ENCODE peak calls at places on chromosomes 13 and 19, in four cellular contexts. B, Z, X and U are unnamed samples.

GRCh38 chr19:40347476-40348124 is 597 bp downstream of the C19orf47 start:
- DNase-seq in X (no peak), Z (no peak), B (no peak), U (no peak)

GRCh38 chr19:32017341-32017948 is 328.0 kb upstream of the ZNF507 start:
- DNase-seq in Z (no peak), X (no peak), B (no peak), U (no peak)

GRCh38 chr19:38726284-38726673 is 18.0 kb downstream of the CAPN12 start:
- DNase-seq in X (no peak), B (no peak), Z (no peak), U (peak; percentile 23)

GRCh38 chr19:44912854-44913253 is 1.6 kb upstream of the APOC1 start:
- DNase-seq in Z (no peak), X (no peak), B (no peak), U (peak; percentile 36)

GRCh38 chr13:105655046-105655445 is 880.4 kb downstream of the EFNB2 start:
- DNase-seq in Z (no peak), B (no peak), X (no peak), U (no peak)

GRCh38 chr13:114339779-114340534 is 25.7 kb downstream of the CHAMP1 start:
- DNase-seq in Z (no peak), X (peak; percentile 59), B (no peak), U (no peak)

GRCh38 chr19:35107541-35107939 is 8.1 kb upstream of the FXYD3 start:
- DNase-seq in X (peak; percentile 62), Z (no peak), B (no peak), U (peak; percentile 78)

GRCh38 chr13:21225841-21226581 is 49.6 kb downstream of the MRPL57 start:
- DNase-seq in Z (no peak), X (no peak), B (no peak), U (no peak)

GRCh38 chr13:100675660-100676129 is 1.1 kb upstream of the TMTC4 start:
- DNase-seq in X (no peak), Z (no peak), B (no peak), U (no peak)

GRCh38 chr13:26914148-26914547 is 153.6 kb upstream of the GPR12 start:
- DNase-seq in X (no peak), B (no peak), Z (no peak), U (no peak)

GRCh38 chr19:47494211-47494547 is 10.2 kb upstream of the KPTN start:
- DNase-seq in Z (no peak), X (no peak), B (no peak), U (no peak)

GRCh38 chr19:54470276-54470887 is 2.7 kb downstream of the CDC42EP5 start:
- DNase-seq in B (no peak), Z (no peak), X (no peak), U (no peak)

GRCh38 chr13:114235697-114236096 is 1.0 kb downstream of the CDC16 start:
- DNase-seq in Z (no peak), X (peak; percentile 26), B (no peak), U (no peak)

GRCh38 chr13:101529419-101529818 is 76.9 kb downstream of the ITGBL1 start:
- DNase-seq in B (no peak), X (no peak), Z (no peak), U (no peak)

GRCh38 chr19:38648789-38649304 is 1.4 kb downstream of the ACTN4 start:
- DNase-seq in B (no peak), X (peak; percentile 31), Z (no peak), U (no peak)

GRCh38 chr13:94464771-94465170 is 14.7 kb downstream of the DCT start:
- DNase-seq in B (no peak), X (no peak), Z (no peak), U (no peak)

GRCh38 chr13:77838271-77838670 is 80.4 kb downstream of the EDNRB start:
- DNase-seq in Z (no peak), X (no peak), B (no peak), U (no peak)

GRCh38 chr13:106589716-106590115 is 21.8 kb upstream of the ARGLU1 start:
- DNase-seq in Z (no peak), X (no peak), B (no peak), U (no peak)

GRCh38 chr13:100650321-100650720 is 24.3 kb downstream of the TMTC4 start:
- DNase-seq in B (no peak), Z (no peak), X (no peak), U (no peak)

GRCh38 chr19:46985532-46986415 is 33.9 kb upstream of the NPAS1 start:
- DNase-seq in B (no peak), X (no peak), Z (no peak), U (no peak)

GRCh38 chr13:48078251-48078656 is 16.6 kb downstream of the MED4 start:
- DNase-seq in Z (no peak), X (peak; percentile 6), B (no peak), U (no peak)

GRCh38 chr19:46297700-46298476 is 1.0 kb downstream of the HIF3A start:
- DNase-seq in Z (no peak), B (no peak), X (peak; percentile 43), U (peak; percentile 69)

GRCh38 chr19:52600639-52601024 is 30.5 kb downstream of the ZNF701 start:
- DNase-seq in Z (no peak), X (peak; percentile 78), B (no peak), U (no peak)

GRCh38 chr19:52599241-52599640 is 29.2 kb downstream of the ZNF701 start:
- DNase-seq in X (no peak), B (no peak), Z (no peak), U (no peak)

GRCh38 chr19:52603558-52604207 is 33.6 kb downstream of the ZNF701 start:
- DNase-seq in X (no peak), Z (no peak), B (no peak), U (no peak)

GRCh38 chr19:52602931-52603330 is 32.8 kb downstream of the ZNF701 start:
- DNase-seq in Z (no peak), B (no peak), X (no peak), U (no peak)

DNA sequence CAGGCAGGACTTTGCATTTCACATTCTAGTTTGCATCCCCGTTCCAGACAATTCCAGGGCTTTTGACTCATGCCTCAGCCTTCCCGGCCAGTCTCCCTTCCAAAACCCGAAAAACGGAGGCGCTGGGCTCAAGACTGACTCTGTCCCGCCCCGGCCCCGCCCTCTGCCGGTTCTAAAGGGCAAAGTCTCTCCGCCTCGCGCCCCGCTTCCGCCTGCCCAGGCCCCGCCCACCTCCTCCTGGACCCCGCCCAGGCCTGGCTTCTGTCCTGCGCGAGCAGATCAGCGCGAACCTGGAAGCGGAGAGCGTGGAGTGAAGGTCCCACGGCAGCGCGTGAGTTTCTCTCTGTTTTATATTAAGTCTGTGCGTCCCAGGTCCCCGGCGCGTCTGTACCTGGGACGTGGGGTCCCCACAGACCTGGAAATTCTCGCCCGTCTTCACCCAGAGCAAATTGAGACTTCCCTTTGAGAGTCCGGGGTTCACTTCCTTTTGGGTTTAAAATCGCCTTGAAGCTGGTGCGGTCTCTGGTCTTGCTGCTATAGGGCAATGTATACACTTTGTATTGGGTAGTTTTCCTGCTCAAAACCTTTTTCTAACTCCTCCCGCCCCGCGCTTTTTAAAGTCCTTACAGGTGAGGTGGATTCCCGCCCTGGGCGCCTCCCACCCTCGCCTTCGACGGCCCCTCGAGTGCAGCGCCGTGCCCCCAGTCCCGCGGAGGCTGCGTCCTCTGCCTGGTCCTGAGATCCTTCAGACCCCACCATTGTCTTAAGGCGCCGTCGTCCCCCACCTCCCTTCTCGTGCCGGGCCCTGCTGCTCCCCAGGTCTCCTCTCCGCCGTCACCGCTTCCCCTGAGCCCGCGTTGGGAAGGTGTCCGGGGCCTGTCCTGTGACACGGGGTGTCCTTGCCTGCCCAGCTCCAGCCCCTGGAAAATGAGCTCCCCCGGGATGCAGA is 31.2 kb downstream of the ZNF701 start:
- DNase-seq in X (peak; percentile 99), B (peak; percentile 94), Z (peak; percentile 97), U (peak; percentile 88)
- TF ChIP-seq CTCF in X (no peak), B (peak; percentile 62), Z (peak; percentile 56), U (peak; percentile 19)

GRCh38 chr19:5026706-5027273 is 57.9 kb downstream of the KDM4B start:
- DNase-seq in Z (no peak), X (no peak), B (no peak), U (no peak)
- TF ChIP-seq CTCF in Z (peak; percentile 36), X (no peak), B (peak; percentile 51), U (no peak)

DNA sequence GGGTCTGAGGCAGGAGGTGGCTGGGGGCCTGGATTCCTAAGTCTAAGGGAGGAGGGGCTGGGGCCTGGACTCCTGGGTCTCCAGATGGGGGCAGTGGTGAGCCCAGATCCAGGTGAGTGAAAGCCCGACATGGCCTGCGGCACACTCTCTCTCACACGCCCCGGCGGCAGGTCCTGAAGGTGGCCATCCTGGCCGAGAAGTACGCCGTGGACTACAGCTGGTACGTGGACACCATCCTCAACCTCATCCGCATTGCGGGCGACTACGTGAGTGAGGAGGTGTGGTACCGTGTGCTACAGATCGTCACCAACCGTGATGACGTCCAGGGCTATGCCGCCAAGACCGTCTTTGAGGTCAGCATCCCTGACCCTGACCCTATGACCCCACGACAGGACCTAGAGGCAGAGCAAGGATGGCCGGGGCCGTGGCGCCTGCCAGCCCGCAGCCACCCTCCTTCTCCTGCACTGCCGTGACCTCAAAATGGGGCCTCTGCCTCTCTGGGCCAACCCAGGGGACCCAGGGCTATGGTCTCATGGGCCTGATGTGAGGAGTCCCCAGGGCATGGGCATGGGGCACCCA is 13.2 kb downstream of the FUZ start:
- DNase-seq in B (peak; percentile 77), X (no peak), Z (no peak), U (no peak)
- TF ChIP-seq CTCF in B (peak; percentile 66), X (no peak), Z (peak; percentile 17), U (no peak)

GRCh38 chr13:30572859-30573275 is 44.9 kb upstream of the USPL1 start:
- DNase-seq in B (no peak), Z (no peak), X (peak; percentile 24), U (no peak)
- TF ChIP-seq CTCF in B (no peak), Z (peak; percentile 63), X (no peak), U (no peak)

GRCh38 chr19:283395-283794 is 7.8 kb downstream of the PLPP2 start:
- DNase-seq in Z (no peak), B (no peak), X (no peak), U (no peak)
- TF ChIP-seq CTCF in Z (no peak), B (no peak), X (no peak), U (no peak)

GRCh38 chr13:62321139-62321538 is 905.5 kb upstream of the PCDH20 start:
- DNase-seq in Z (no peak), X (no peak), B (no peak), U (no peak)

GRCh38 chr13:62321895-62322294 is 906.2 kb upstream of the PCDH20 start:
- DNase-seq in B (no peak), Z (no peak), X (no peak), U (no peak)

GRCh38 chr13:62324842-62325241 is 909.2 kb upstream of the PCDH20 start:
- DNase-seq in X (no peak), Z (no peak), B (no peak), U (no peak)

GRCh38 chr13:62320731-62321130 is 905.1 kb upstream of the PCDH20 start:
- DNase-seq in X (no peak), Z (no peak), B (no peak), U (no peak)

GRCh38 chr13:62320129-62320724 is 904.6 kb upstream of the PCDH20 start:
- DNase-seq in B (no peak), X (no peak), Z (no peak), U (no peak)
- TF ChIP-seq CTCF in B (peak; percentile 81), X (no peak), Z (peak; percentile 82), U (no peak)